ENCODE peak calls at places on chromosomes 6 and 20, in six cellular contexts. J is germinal center, R is aorta, K is hippocampal formation, C is D721Med, I is T-helper 17 cell. O is an unnamed sample.

GRCh38 chr20:45450097-45450818 is 19.3 kb upstream of the WFDC2 start:
- DNase-seq in J (peak), C (no peak), R (no peak), I (no peak), K (peak), O (peak)

GRCh38 chr6:147205690-147206600 is 1.7 kb downstream of the STXBP5 start:
- DNase-seq in K (no peak), J (no peak), R (no peak), C (no peak), I (no peak), O (peak)

GRCh38 chr20:32972181-32973076 is 31.8 kb downstream of the SUN5 start:
- DNase-seq in C (no peak), I (peak), K (no peak), J (peak), R (peak), O (no peak)

GRCh38 chr20:237918-238317 is 10.9 kb downstream of the DEFB129 start:
- DNase-seq in I (no peak), R (no peak), J (no peak), C (no peak), K (no peak), O (no peak)

GRCh38 chr6:19413323-19413722 is 423.8 kb upstream of the ID4 start:
- DNase-seq in C (no peak), R (no peak), J (no peak), K (no peak), I (no peak), O (no peak)

GRCh38 chr6:11094411-11094851 is 797 bp downstream of the SMIM13 start:
- DNase-seq in I (peak), J (peak), C (no peak), R (peak), K (no peak), O (peak)

GRCh38 chr6:114541794-114542193 is 199.0 kb upstream of the HS3ST5 start:
- DNase-seq in I (no peak), C (no peak), J (no peak), R (no peak), K (no peak), O (no peak)

GRCh38 chr6:114364295-114364694 is 21.5 kb upstream of the HS3ST5 start:
- DNase-seq in R (no peak), J (no peak), I (no peak), C (no peak), K (no peak), O (peak)

GRCh38 chr20:47785321-47785899 is at the start of gene SULF2:
- DNase-seq in K (no peak), R (peak), C (no peak), I (no peak), J (no peak), O (peak)

GRCh38 chr6:53165333-53165732 is 16.7 kb upstream of the GCM1 start:
- DNase-seq in C (no peak), R (no peak), J (no peak), I (no peak), K (no peak), O (no peak)

GRCh38 chr6:157527471-157527907 is 146.5 kb downstream of the ZDHHC14 start:
- DNase-seq in J (peak), I (no peak), R (no peak), C (no peak), K (no peak), O (no peak)

GRCh38 chr20:44354979-44355502 is 458 bp upstream of the HNF4A start:
- DNase-seq in K (no peak), C (no peak), I (no peak), R (no peak), J (no peak), O (no peak)